ENCODE peak calls at places on chromosomes 2 and 18, in seven cellular contexts. K is SJSA1, I is HTR-8/SVneo, T is DMS153, M is AG10803, L is lower lobe of right lung, Y is GM19239. B is an unnamed sample.

GRCh38 chr2:212346865-212347264 is 191.7 kb downstream of the ERBB4 start:
- DNase-seq in K (no peak), I (no peak), T (no peak), M (no peak), L (no peak), Y (no peak), B (no peak)

GRCh38 chr2:217949448-217949847 is 53.3 kb downstream of the TNS1 start:
- DNase-seq in K (no peak), I (no peak), T (no peak), M (no peak), L (no peak), Y (no peak), B (no peak)

GRCh38 chr2:203097735-203098134 is 83.1 kb downstream of the NBEAL1 start:
- DNase-seq in K (no peak), I (no peak), T (no peak), M (no peak), L (no peak), Y (no peak), B (no peak)

GRCh38 chr2:160254363-160254762 is 54.3 kb upstream of the ITGB6 start:
- DNase-seq in K (no peak), I (no peak), T (no peak), M (no peak), L (no peak), Y (no peak), B (no peak)

GRCh38 chr2:97760480-97761049 is 47.2 kb downstream of the ZAP70 start:
- DNase-seq in K (peak), I (no peak), T (no peak), M (no peak), L (no peak), Y (no peak), B (no peak)

GRCh38 chr2:127627740-127628571 is 18.0 kb upstream of the GPR17 start:
- DNase-seq in K (no peak), I (no peak), T (no peak), M (no peak), L (peak), Y (no peak), B (no peak)

GRCh38 chr2:208573559-208573958 is 167.0 kb downstream of the PTH2R start:
- DNase-seq in K (no peak), I (no peak), T (no peak), M (no peak), L (no peak), Y (no peak), B (no peak)

GRCh38 chr2:4272261-4272858 is 569.0 kb downstream of the DCDC2C start:
- DNase-seq in K (no peak), I (no peak), T (peak), M (no peak), L (no peak), Y (no peak), B (no peak)

GRCh38 chr2:169572821-169573159 is 875 bp downstream of the FASTKD1 start:
- DNase-seq in K (no peak), I (no peak), T (no peak), M (no peak), L (no peak), Y (no peak), B (no peak)

GRCh38 chr18:63253428-63254372 is 65.9 kb downstream of the BCL2 start:
- DNase-seq in K (peak), I (no peak), T (no peak), M (peak), L (no peak), Y (no peak), B (no peak)

GRCh38 chr2:36459725-36460137 is 104.2 kb downstream of the CRIM1 start:
- DNase-seq in K (no peak), I (peak), T (peak), M (peak), L (no peak), Y (no peak), B (no peak)

GRCh38 chr2:49189512-49190225 is 35.4 kb upstream of the FSHR start:
- DNase-seq in K (no peak), I (no peak), T (no peak), M (no peak), L (no peak), Y (no peak), B (no peak)

GRCh38 chr2:134218928-134219707 is 34.8 kb upstream of the MGAT5 start:
- DNase-seq in K (no peak), I (no peak), T (no peak), M (no peak), L (peak), Y (no peak), B (no peak)

GRCh38 chr2:183072177-183072576 is 6.4 kb upstream of the DUSP19 start:
- DNase-seq in K (no peak), I (no peak), T (no peak), M (no peak), L (no peak), Y (no peak), B (no peak)

GRCh38 chr2:229815342-229815741 is 101.0 kb upstream of the DNER start:
- DNase-seq in K (no peak), I (no peak), T (no peak), M (no peak), L (no peak), Y (no peak), B (no peak)

GRCh38 chr2:121234791-121235190 is 50.2 kb downstream of the TFCP2L1 start:
- DNase-seq in K (no peak), I (no peak), T (no peak), M (no peak), L (peak), Y (no peak), B (no peak)

GRCh38 chr2:240347373-240347940 is 88.0 kb upstream of the GPC1 start:
- DNase-seq in K (no peak), I (no peak), T (no peak), M (no peak), L (no peak), Y (no peak), B (no peak)

GRCh38 chr2:26169681-26170414 is 3.0 kb upstream of the GAREM2 start:
- DNase-seq in K (no peak), I (no peak), T (no peak), M (no peak), L (no peak), Y (no peak), B (no peak)

GRCh38 chr18:46156124-46156745 is 52.0 kb downstream of the HAUS1 start:
- DNase-seq in K (no peak), I (no peak), T (no peak), M (no peak), L (no peak), Y (no peak), B (no peak)

GRCh38 chr2:102841107-102841840 is 79.4 kb downstream of the TMEM182 start:
- DNase-seq in K (no peak), I (peak), T (peak), M (peak), L (peak), Y (peak), B (peak)

GRCh38 chr2:115161531-115162453 is 719.4 kb downstream of the DPP10 start:
- DNase-seq in K (no peak), I (no peak), T (peak), M (no peak), L (no peak), Y (no peak), B (no peak)

GRCh38 chr2:121008978-121009377 is 273.3 kb downstream of the GLI2 start:
- DNase-seq in K (peak), I (no peak), T (no peak), M (no peak), L (no peak), Y (no peak), B (no peak)

GRCh38 chr2:9735335-9735734 is 104.5 kb upstream of the YWHAQ start:
- DNase-seq in K (no peak), I (no peak), T (no peak), M (no peak), L (no peak), Y (no peak), B (no peak)

GRCh38 chr18:23194150-23194968 is 59.1 kb downstream of the CABLES1 start:
- DNase-seq in K (no peak), I (no peak), T (no peak), M (peak), L (no peak), Y (no peak), B (no peak)

GRCh38 chr2:175837046-175837445 is 165.0 kb downstream of the LNPK start:
- DNase-seq in K (peak), I (no peak), T (no peak), M (peak), L (no peak), Y (no peak), B (no peak)

GRCh38 chr2:209426432-209426831 is 2.6 kb downstream of the MAP2 start:
- DNase-seq in K (no peak), I (no peak), T (peak), M (no peak), L (no peak), Y (no peak), B (no peak)